ENCODE peak calls at places on chromosomes 16 and 17, in ten cellular contexts. J, Q, Z, C, N, K, E, X, B and I are unnamed samples.

GRCh38 chr17:64685705-64686104 is 23.6 kb upstream of the SMURF2 start:
- DNase-seq in J (no peak), Q (no peak), Z (no peak), C (no peak), N (peak; percentile 49), K (no peak), E (no peak), X (no peak), B (no peak), I (no peak)

GRCh38 chr17:50425682-50426471 is at the start of gene ACSF2:
- DNase-seq in J (peak; percentile 74), Q (peak; percentile 60), Z (peak; percentile 66), C (peak; percentile 90), N (peak; percentile 19), K (peak; percentile 88), E (no peak), X (peak; percentile 72), B (peak; percentile 59), I (no peak)

GRCh38 chr17:64399071-64399766 is 8.6 kb upstream of the PECAM1 start:
- DNase-seq in J (no peak), Q (no peak), Z (no peak), C (no peak), N (no peak), K (no peak), E (no peak), X (no peak), B (peak; percentile 70), I (peak; percentile 41)

GRCh38 chr16:68382296-68382718 is 66.0 kb downstream of the SMPD3 start:
- DNase-seq in J (no peak), Q (no peak), Z (no peak), C (no peak), N (no peak), K (peak; percentile 87), E (no peak), X (no peak), B (no peak), I (peak; percentile 56)

GRCh38 chr16:17397499-17397891 is 73.3 kb downstream of the XYLT1 start:
- DNase-seq in J (no peak), Q (no peak), Z (peak; percentile 58), C (no peak), N (no peak), K (peak; percentile 57), E (no peak), X (no peak), B (peak; percentile 68), I (no peak)

GRCh38 chr17:14089179-14089578 is 19.9 kb downstream of the COX10 start:
- DNase-seq in J (no peak), Q (no peak), Z (no peak), C (no peak), N (no peak), K (no peak), E (no peak), X (no peak), B (no peak), I (no peak)

GRCh38 chr16:83891742-83892141 is 7.2 kb upstream of the MLYCD start:
- DNase-seq in J (no peak), Q (no peak), Z (no peak), C (no peak), N (no peak), K (no peak), E (no peak), X (no peak), B (no peak), I (no peak)

GRCh38 chr16:3494574-3494973 is 715 bp downstream of the C16orf90 start:
- DNase-seq in J (no peak), Q (no peak), Z (no peak), C (peak; percentile 63), N (no peak), K (no peak), E (no peak), X (no peak), B (no peak), I (peak; percentile 78)

GRCh38 chr16:53433930-53434435 is 288 bp upstream of the RBL2 start:
- DNase-seq in J (peak; percentile 84), Q (no peak), Z (peak; percentile 85), C (no peak), N (no peak), K (no peak), E (peak; percentile 45), X (no peak), B (no peak), I (no peak)

GRCh38 chr16:424623-425081 is 797 bp upstream of the RAB11FIP3 start:
- DNase-seq in J (no peak), Q (peak; percentile 67), Z (no peak), C (no peak), N (no peak), K (peak; percentile 44), E (no peak), X (no peak), B (peak; percentile 53), I (no peak)

GRCh38 chr16:69709456-69710084 is 16.8 kb downstream of the NQO1 start:
- DNase-seq in J (no peak), Q (no peak), Z (no peak), C (no peak), N (peak; percentile 22), K (no peak), E (peak; percentile 57), X (peak; percentile 25), B (peak; percentile 33), I (no peak)

GRCh38 chr17:64001763-64002529 is 3.8 kb downstream of the PRR29 start:
- DNase-seq in J (no peak), Q (no peak), Z (no peak), C (peak; percentile 83), N (no peak), K (no peak), E (no peak), X (no peak), B (no peak), I (peak; percentile 89)

GRCh38 chr16:50367777-50368409 is 895 bp downstream of the BRD7 start:
- DNase-seq in J (no peak), Q (no peak), Z (no peak), C (no peak), N (no peak), K (no peak), E (no peak), X (no peak), B (no peak), I (no peak)

GRCh38 chr16:57694556-57695377 is at the start of gene DRC7:
- DNase-seq in J (peak; percentile 25), Q (peak; percentile 31), Z (peak; percentile 66), C (no peak), N (no peak), K (peak; percentile 25), E (peak; percentile 89), X (peak; percentile 81), B (peak; percentile 42), I (peak; percentile 61)

GRCh38 chr17:61461967-61462733 is 9.9 kb downstream of the TBX4 start:
- DNase-seq in J (no peak), Q (no peak), Z (no peak), C (no peak), N (no peak), K (no peak), E (no peak), X (peak; percentile 74), B (no peak), I (no peak)

GRCh38 chr17:48494335-48494734 is 36.5 kb downstream of the HOXB1 start:
- DNase-seq in J (no peak), Q (no peak), Z (no peak), C (no peak), N (no peak), K (no peak), E (no peak), X (no peak), B (peak; percentile 72), I (no peak)

GRCh38 chr17:80327518-80327917 is 66.9 kb downstream of the RNF213 start:
- DNase-seq in J (no peak), Q (no peak), Z (no peak), C (peak; percentile 50), N (no peak), K (no peak), E (no peak), X (no peak), B (no peak), I (peak; percentile 20)

GRCh38 chr17:51423421-51424160 is 163.2 kb downstream of the UTP18 start:
- DNase-seq in J (no peak), Q (no peak), Z (no peak), C (no peak), N (no peak), K (no peak), E (no peak), X (no peak), B (no peak), I (no peak)

GRCh38 chr16:89972244-89973234 is 24.0 kb downstream of the DEF8 start:
- DNase-seq in J (peak; percentile 89), Q (peak; percentile 87), Z (peak; percentile 93), C (peak; percentile 97), N (peak; percentile 41), K (peak; percentile 94), E (peak; percentile 70), X (peak; percentile 98), B (peak; percentile 95), I (peak; percentile 96)

GRCh38 chr16:9437115-9437514 is 345.7 kb downstream of the HAPSTR1 start:
- DNase-seq in J (no peak), Q (no peak), Z (no peak), C (no peak), N (no peak), K (no peak), E (no peak), X (no peak), B (peak; percentile 24), I (no peak)

GRCh38 chr16:8923199-8923598 is 40.5 kb downstream of the USP7 start:
- DNase-seq in J (no peak), Q (no peak), Z (no peak), C (no peak), N (no peak), K (no peak), E (no peak), X (no peak), B (no peak), I (no peak)